ENCODE peak calls at places on chromosomes 4 and X, in ten cellular contexts. Q is GM12865; K is T-helper 1 cell; O is H7; J is activated CD4-positive, alpha-beta T cell treated with anti-CD3 and anti-CD28 coated beads, Interleukin-2, amount 50 U/mL, for 24 hours; G is LoVo; T is islet precursor cell; L is GM20000; P is fibroblast of the conjunctiva; I is amygdala. N is an unnamed sample.

GRCh38 chr4:153555730-153556440 is 89.7 kb downstream of the TMEM131L start:
- DNase-seq in T (no peak), Q (no peak), J (no peak), K (no peak), L (no peak), G (no peak), P (peak), O (no peak), I (no peak), N (no peak)

GRCh38 chr4:176967586-176967985 is 174.9 kb upstream of the VEGFC start:
- DNase-seq in L (no peak), P (no peak), O (no peak), K (no peak), Q (no peak), I (no peak), G (no peak), J (no peak), T (no peak), N (no peak)

GRCh38 chr4:121253961-121254360 is 89.8 kb upstream of the TNIP3 start:
- DNase-seq in T (no peak), G (no peak), Q (peak), J (no peak), L (no peak), P (no peak), O (no peak), I (no peak), K (no peak), N (no peak)

GRCh38 chr4:93084599-93085305 is 743.8 kb upstream of the ATOH1 start:
- DNase-seq in O (peak), L (no peak), G (no peak), J (no peak), K (no peak), I (no peak), P (no peak), T (no peak), Q (no peak), N (no peak)

GRCh38 chr4:151074416-151074916 is 25.0 kb upstream of the RPS3A start:
- DNase-seq in P (no peak), I (no peak), G (no peak), J (no peak), L (no peak), T (no peak), Q (no peak), K (no peak), O (no peak), N (no peak)

GRCh38 chr4:146654976-146655761 is 16.5 kb downstream of the POU4F2 start:
- DNase-seq in I (no peak), K (no peak), L (no peak), P (no peak), G (no peak), J (no peak), T (peak), Q (no peak), O (peak), N (peak)

GRCh38 chr4:144056800-144057199 is 37.6 kb upstream of the GYPB start:
- DNase-seq in K (no peak), I (no peak), Q (no peak), T (no peak), P (no peak), J (no peak), O (no peak), G (no peak), L (no peak), N (no peak)

GRCh38 chrX:23483396-23483795 is 148.7 kb downstream of the PTCHD1 start:
- DNase-seq in O (no peak), I (no peak), J (no peak), K (no peak), T (no peak), L (no peak), Q (peak), G (no peak), P (no peak), N (no peak)

GRCh38 chr4:176052744-176053143 is 12.9 kb upstream of the WDR17 start:
- DNase-seq in Q (peak), G (no peak), I (no peak), K (no peak), L (peak), J (no peak), P (no peak), T (no peak), O (no peak), N (no peak)

GRCh38 chrX:152637649-152638442 is at the start of gene GABRQ:
- DNase-seq in Q (peak), J (no peak), L (no peak), O (peak), I (no peak), T (peak), G (no peak), K (no peak), P (peak), N (no peak)

GRCh38 chr4:177487977-177488376 is 45.7 kb upstream of the AGA start:
- DNase-seq in L (no peak), O (no peak), P (no peak), G (no peak), K (no peak), Q (no peak), I (no peak), T (no peak), J (no peak), N (no peak)

GRCh38 chrX:111098874-111099273 is 2.9 kb downstream of the PAK3 start:
- DNase-seq in O (peak), I (no peak), K (peak), G (no peak), T (peak), L (peak), P (peak), Q (peak), J (peak), N (peak)

GRCh38 chrX:153732406-153732805 is 7.8 kb downstream of the ABCD1 start:
- DNase-seq in J (no peak), L (no peak), K (no peak), T (no peak), O (peak), G (no peak), Q (no peak), I (no peak), P (no peak), N (no peak)

GRCh38 chr4:82624819-82625218 is 63.0 kb upstream of the TMEM150C start:
- DNase-seq in P (no peak), K (no peak), Q (no peak), T (no peak), I (no peak), L (no peak), J (no peak), O (no peak), G (no peak), N (no peak)

GRCh38 chr4:140037353-140038030 is 116.5 kb downstream of the MAML3 start:
- DNase-seq in Q (no peak), I (no peak), G (peak), J (no peak), T (peak), L (no peak), O (no peak), P (peak), K (no peak), N (peak)

GRCh38 chr4:108762559-108763225 is at the start of gene ETNPPL:
- DNase-seq in G (no peak), L (peak), Q (no peak), T (peak), I (peak), J (no peak), P (no peak), K (no peak), O (peak), N (peak)

GRCh38 chrX:17242470-17242869 is 132.5 kb upstream of the NHS start:
- DNase-seq in J (peak), T (peak), K (no peak), L (peak), P (peak), Q (peak), G (peak), I (no peak), O (peak), N (peak)

GRCh38 chr4:133910165-133910564 is 291.4 kb downstream of the PABPC4L start:
- DNase-seq in G (no peak), L (no peak), T (peak), J (no peak), O (no peak), K (no peak), I (no peak), P (no peak), Q (no peak), N (no peak)

GRCh38 chr4:104424368-104424921 is 70.2 kb downstream of the CXXC4 start:
- DNase-seq in T (no peak), L (no peak), O (no peak), G (no peak), I (no peak), Q (no peak), J (no peak), P (no peak), K (no peak), N (no peak)

GRCh38 chr4:152448806-152449205 is 87.1 kb downstream of the FBXW7 start:
- DNase-seq in J (no peak), G (no peak), O (no peak), I (no peak), Q (no peak), K (no peak), P (no peak), T (no peak), L (no peak), N (no peak)

GRCh38 chrX:100319716-100320115 is 90.4 kb downstream of the PCDH19 start:
- DNase-seq in O (no peak), T (no peak), K (no peak), Q (no peak), G (no peak), L (no peak), J (no peak), I (no peak), P (no peak), N (no peak)

GRCh38 chr4:42819863-42820514 is 72.5 kb upstream of the GRXCR1 start:
- DNase-seq in O (no peak), G (no peak), L (no peak), P (no peak), T (no peak), K (no peak), J (no peak), I (no peak), Q (no peak), N (no peak)

GRCh38 chrX:41478397-41478911 is 31.3 kb downstream of the NYX start:
- DNase-seq in T (peak), J (no peak), O (peak), I (peak), G (no peak), K (no peak), P (no peak), Q (no peak), L (no peak), N (no peak)

GRCh38 chr4:173214661-173215060 is 46.0 kb downstream of the GALNT7 start:
- DNase-seq in J (no peak), K (no peak), T (no peak), P (peak), G (no peak), Q (no peak), L (no peak), I (no peak), O (no peak), N (no peak)

GRCh38 chr4:176762661-176763308 is 29.9 kb downstream of the VEGFC start:
- DNase-seq in L (no peak), J (no peak), G (no peak), K (no peak), P (no peak), O (no peak), Q (no peak), T (no peak), I (no peak), N (no peak)

GRCh38 chr4:114208747-114209146 is 229.3 kb upstream of the ARSJ start:
- DNase-seq in T (no peak), J (no peak), Q (no peak), L (no peak), G (no peak), O (no peak), P (no peak), I (no peak), K (no peak), N (peak)

GRCh38 chrX:137187540-137187939 is 153.7 kb upstream of the GPR101 start:
- DNase-seq in O (no peak), G (no peak), L (no peak), T (no peak), J (no peak), K (no peak), Q (no peak), I (no peak), P (no peak), N (no peak)

GRCh38 chrX:40552768-40553167 is 28.0 kb upstream of the ATP6AP2 start:
- DNase-seq in J (no peak), P (no peak), T (no peak), I (no peak), Q (peak), L (no peak), K (no peak), O (peak), G (no peak), N (peak)

GRCh38 chr4:111400736-111401135 is 744.5 kb upstream of the FAM241A start:
- DNase-seq in K (no peak), Q (no peak), P (peak), T (no peak), I (no peak), J (no peak), O (no peak), L (no peak), G (no peak), N (no peak)

GRCh38 chrX:138411048-138411447 is 300.5 kb downstream of the FGF13 start:
- DNase-seq in G (no peak), L (no peak), Q (no peak), O (no peak), K (no peak), P (no peak), T (no peak), J (no peak), I (no peak), N (no peak)

GRCh38 chrX:123682182-123682581 is 50.7 kb downstream of the THOC2 start:
- DNase-seq in Q (no peak), O (no peak), P (no peak), L (no peak), I (no peak), G (no peak), K (no peak), J (no peak), T (no peak), N (no peak)

GRCh38 chr4:3704669-3705068 is 61.5 kb upstream of the ADRA2C start:
- DNase-seq in G (no peak), L (no peak), O (no peak), K (no peak), Q (no peak), J (no peak), P (no peak), T (no peak), I (no peak), N (no peak)

N was measured in Calu3.